ENCODE peak calls at places on chromosome 14, in six cellular contexts. P is H9, A is IMR-90, Y is H1, R is mesenchymal stem cell, F is trophoblast cell. N is an unnamed sample.

GRCh38 chr14:101020971-101021370 is 117.4 kb upstream of the RTL1 start:
- DNase-seq in A (no peak), F (no peak), R (no peak), Y (peak; percentile 17), P (no peak), N (no peak)

GRCh38 chr14:55867726-55868125 is 250.5 kb upstream of the PELI2 start:
- DNase-seq in Y (no peak), R (no peak), P (no peak), F (peak; percentile 59), A (peak; percentile 52), N (no peak)

GRCh38 chr14:92241966-92242365 is 81.0 kb upstream of the SLC24A4 start:
- DNase-seq in A (no peak), Y (no peak), F (no peak), R (no peak), P (no peak), N (no peak)

GRCh38 chr14:83289390-83289789 is 1755.7 kb upstream of the SEL1L start:
- DNase-seq in P (no peak), Y (no peak), R (no peak), A (no peak), F (no peak), N (no peak)

GRCh38 chr14:76597387-76597786 is 163.9 kb upstream of the VASH1 start:
- DNase-seq in F (no peak), P (no peak), R (no peak), Y (no peak), A (no peak), N (no peak)

GRCh38 chr14:69685217-69685616 is 73.8 kb downstream of the SUSD6 start:
- DNase-seq in P (no peak), R (peak; percentile 39), A (peak; percentile 84), F (peak; percentile 14), Y (no peak), N (no peak)

GRCh38 chr14:83473416-83473815 is 1939.8 kb upstream of the SEL1L start:
- DNase-seq in F (no peak), R (no peak), Y (no peak), A (peak; percentile 36), P (no peak), N (no peak)

GRCh38 chr14:93682459-93682858 is 105.8 kb downstream of the PRIMA1 start:
- DNase-seq in P (no peak), Y (no peak), A (no peak), F (no peak), R (no peak), N (no peak)

GRCh38 chr14:68675233-68675577 is 117.7 kb downstream of the ZFP36L1 start:
- DNase-seq in A (peak; percentile 28), Y (no peak), R (no peak), P (no peak), F (no peak), N (no peak)

GRCh38 chr14:90132821-90133570 is 71.2 kb downstream of the KCNK13 start:
- DNase-seq in P (no peak), F (peak; percentile 24), Y (no peak), R (peak; percentile 1), A (peak; percentile 26), N (no peak)

GRCh38 chr14:31280132-31280870 is 72.7 kb upstream of the HECTD1 start:
- DNase-seq in F (no peak), A (no peak), Y (no peak), P (no peak), R (no peak), N (no peak)

GRCh38 chr14:91254456-91254855 is 10.0 kb upstream of the GPR68 start:
- DNase-seq in Y (no peak), F (peak; percentile 50), R (no peak), A (no peak), P (no peak), N (no peak)

GRCh38 chr14:89428556-89429196 is 11.6 kb upstream of the FOXN3 start:
- DNase-seq in F (peak; percentile 63), P (peak; percentile 64), R (no peak), Y (no peak), A (peak; percentile 22), N (no peak)

GRCh38 chr14:44453433-44454171 is 53.5 kb downstream of the FSCB start:
- DNase-seq in R (no peak), P (no peak), F (no peak), A (no peak), Y (no peak), N (no peak)

GRCh38 chr14:71290960-71291466 is 383.8 kb downstream of the PCNX1 start:
- DNase-seq in R (peak; percentile 65), F (peak; percentile 93), Y (no peak), P (no peak), A (peak; percentile 93), N (no peak)

GRCh38 chr14:94619297-94619696 is 7.1 kb downstream of the SERPINA3 start:
- DNase-seq in A (no peak), Y (no peak), P (no peak), R (no peak), F (no peak), N (no peak)

GRCh38 chr14:99612737-99613330 is 8.8 kb upstream of the CCDC85C start:
- DNase-seq in Y (no peak), A (peak; percentile 70), F (no peak), P (no peak), R (peak; percentile 72), N (no peak)

GRCh38 chr14:45743884-45744283 is 490.9 kb upstream of the MIS18BP1 start:
- DNase-seq in R (no peak), F (no peak), Y (no peak), P (no peak), A (no peak), N (no peak)

GRCh38 chr14:51382506-51382905 is 142.5 kb downstream of the TMX1 start:
- DNase-seq in R (no peak), A (no peak), P (no peak), F (no peak), Y (no peak), N (no peak)

GRCh38 chr14:100428727-100429126 is 105.6 kb downstream of the SLC25A47 start:
- DNase-seq in F (no peak), A (peak; percentile 66), P (no peak), R (peak; percentile 86), Y (no peak), N (no peak)

GRCh38 chr14:63435838-63436237 is 107.3 kb downstream of the PPP2R5E start:
- DNase-seq in A (peak; percentile 92), F (no peak), P (no peak), R (peak; percentile 85), Y (no peak), N (no peak)

GRCh38 chr14:36617824-36618223 is 35.4 kb upstream of the NKX2-8 start:
- DNase-seq in A (no peak), F (no peak), Y (no peak), R (no peak), P (no peak), N (no peak)

GRCh38 chr14:35338731-35339405 is 46.7 kb downstream of the PSMA6 start:
- DNase-seq in Y (no peak), F (no peak), A (no peak), R (no peak), P (no peak), N (no peak)

GRCh38 chr14:95479494-95479893 is 37.0 kb downstream of the SYNE3 start:
- DNase-seq in A (no peak), R (no peak), Y (no peak), F (no peak), P (no peak), N (no peak)

GRCh38 chr14:95696741-95697140 is 10.5 kb downstream of the TCL1B start:
- DNase-seq in Y (peak; percentile 33), F (no peak), P (no peak), R (no peak), A (no peak), N (no peak)

GRCh38 chr14:68814376-68815287 is 21.8 kb upstream of the ZFP36L1 start:
- DNase-seq in F (peak; percentile 94), A (peak; percentile 68), P (peak; percentile 78), R (peak; percentile 82), Y (no peak), N (no peak)

GRCh38 chr14:40859065-40859464 is 747.6 kb upstream of the LRFN5 start:
- DNase-seq in F (no peak), P (peak; percentile 55), A (no peak), R (no peak), Y (no peak), N (no peak)

GRCh38 chr14:38623661-38624060 is 367.8 kb upstream of the CLEC14A start:
- DNase-seq in R (no peak), F (no peak), A (no peak), P (no peak), Y (no peak), N (no peak)

GRCh38 chr14:50047274-50047676 is 69.1 kb downstream of the VCPKMT start:
- DNase-seq in A (no peak), Y (no peak), R (no peak), P (no peak), F (peak; percentile 24), N (no peak)

GRCh38 chr14:87830443-87831096 is 162.4 kb downstream of the GALC start:
- DNase-seq in P (no peak), R (no peak), F (no peak), A (no peak), Y (no peak), N (peak; percentile 1)
- H2BK120ac ChIP-seq in P (no peak overlapping the region), R (no peak overlapping the region), F (no peak overlapping the region), A (no peak overlapping the region), Y (no peak overlapping the region), N (no peak overlapping the region)

GRCh38 chr14:104786726-104787675 is 8.5 kb downstream of the AKT1 start:
- DNase-seq in R (no peak), F (no peak), P (no peak), Y (no peak), A (no peak), N (no peak)

GRCh38 chr14:104788873-104789663 is 6.5 kb downstream of the AKT1 start:
- DNase-seq in R (no peak), F (no peak), Y (no peak), P (no peak), A (no peak), N (no peak)

GRCh38 chr14:104788533-104788818 is 7.1 kb downstream of the AKT1 start:
- DNase-seq in F (no peak), Y (no peak), P (no peak), A (no peak), R (no peak), N (no peak)

GRCh38 chr14:104786091-104786586 is 9.4 kb downstream of the AKT1 start:
- DNase-seq in P (no peak), F (no peak), R (no peak), A (no peak), Y (no peak), N (no peak)

GRCh38 chr14:104787736-104788532 is 7.6 kb downstream of the AKT1 start:
- DNase-seq in R (no peak), A (no peak), F (peak; percentile 59), Y (no peak), P (no peak), N (no peak)
- H3K14ac ChIP-seq in R (no peak overlapping the region), A (no peak overlapping the region), F (no peak overlapping the region), Y (no peak overlapping the region), P (no peak overlapping the region), N (no peak overlapping the region)

GRCh38 chr14:23538785-23539184 is 12.8 kb downstream of the ZFHX2 start:
- DNase-seq in Y (peak; percentile 65), F (no peak), P (peak; percentile 68), A (peak; percentile 31), R (no peak), N (no peak)
- H2BK120ac ChIP-seq in Y (peak overlapping the region; percentile 82), F (no peak overlapping the region), P (no peak overlapping the region), A (no peak overlapping the region), R (no peak overlapping the region), N (no peak overlapping the region)

DNA sequence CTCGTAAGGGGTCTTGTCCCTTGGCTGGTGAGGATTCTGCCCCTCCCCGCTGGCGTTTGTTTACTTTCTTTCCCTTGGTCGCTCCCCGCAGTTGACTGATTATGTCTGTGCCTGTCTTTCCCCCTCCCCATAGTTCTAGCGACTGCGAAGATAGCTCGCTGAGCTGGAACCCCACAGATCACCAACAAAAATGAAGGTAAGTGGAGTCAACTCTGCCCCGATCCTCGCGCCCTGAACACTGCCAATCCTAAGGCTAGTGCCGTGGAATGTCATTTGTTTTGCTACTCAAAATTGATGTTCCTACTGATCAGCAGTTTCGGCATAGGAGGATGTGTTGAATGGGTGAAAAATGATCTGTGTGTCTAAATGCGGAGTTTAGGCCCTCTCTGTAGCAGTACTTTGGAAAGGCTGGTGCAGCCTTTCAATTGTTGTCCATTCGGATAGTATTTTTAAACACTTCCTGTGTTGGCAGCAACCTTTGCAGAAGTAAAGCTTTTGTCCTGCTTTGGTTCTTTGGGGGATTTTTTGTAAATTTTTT is 1.4 kb downstream of the ARID4A start:
- DNase-seq in Y (no peak), F (peak; percentile 33), A (no peak), R (peak; percentile 26), P (no peak), N (no peak)
- H3K14ac ChIP-seq in Y (no peak overlapping the region), F (peak overlapping the region; percentile 78), A (peak overlapping the region; percentile 69), R (no peak overlapping the region), P (no peak overlapping the region), N (no peak overlapping the region)

N was measured in neuronal stem cell.